ENCODE peak calls at places on chromosomes 5 and 9, in five cellular contexts. P is body of pancreas, I is cardiac muscle cell, G is GM23338, V is lower lobe of right lung. Q is an unnamed sample.

GRCh38 chr9:89791754-89792153 is 186.9 kb downstream of the GADD45G start:
- DNase-seq in P (no peak), I (no peak), G (no peak), V (peak), Q (no peak)

GRCh38 chr9:5872496-5872895 is 18.2 kb upstream of the MLANA start:
- DNase-seq in P (no peak), I (no peak), G (no peak), V (no peak), Q (no peak)

GRCh38 chr9:93155716-93156474 is 21.8 kb upstream of the NINJ1 start:
- DNase-seq in P (no peak), I (no peak), G (no peak), V (no peak), Q (no peak)

GRCh38 chr5:150601774-150602345 is 38.6 kb upstream of the SYNPO start:
- DNase-seq in P (no peak), I (no peak), G (no peak), V (peak), Q (no peak)

GRCh38 chr9:130198501-130199179 is 26.4 kb downstream of the NCS1 start:
- DNase-seq in P (peak), I (no peak), G (no peak), V (no peak), Q (no peak)

GRCh38 chr5:54344653-54345052 is 34.3 kb upstream of the ARL15 start:
- DNase-seq in P (peak), I (peak), G (no peak), V (no peak), Q (no peak)

GRCh38 chr9:136014928-136015633 is 53.9 kb upstream of the UBAC1 start:
- DNase-seq in P (peak), I (no peak), G (no peak), V (peak), Q (no peak)

GRCh38 chr5:56026863-56027300 is 32.1 kb upstream of the IL6ST start:
- DNase-seq in P (no peak), I (no peak), G (no peak), V (no peak), Q (no peak)

GRCh38 chr9:131968632-131969031 is 111.0 kb downstream of the MED27 start:
- DNase-seq in P (no peak), I (no peak), G (no peak), V (no peak), Q (no peak)

GRCh38 chr9:128182872-128183528 is 8.4 kb downstream of the CIZ1 start:
- DNase-seq in P (no peak), I (no peak), G (no peak), V (no peak), Q (no peak)

GRCh38 chr5:150809363-150809762 is 30.8 kb downstream of the SMIM3 start:
- DNase-seq in P (no peak), I (no peak), G (no peak), V (no peak), Q (no peak)

GRCh38 chr5:78269088-78269703 is 25.3 kb downstream of the AP3B1 start:
- DNase-seq in P (no peak), I (no peak), G (peak), V (no peak), Q (peak)

GRCh38 chr9:134379774-134380431 is 53.6 kb downstream of the RXRA start:
- DNase-seq in P (peak), I (no peak), G (no peak), V (no peak), Q (no peak)

GRCh38 chr5:135149956-135150723 is 116.1 kb upstream of the PITX1 start:
- DNase-seq in P (no peak), I (no peak), G (peak), V (no peak), Q (no peak)

DNA sequence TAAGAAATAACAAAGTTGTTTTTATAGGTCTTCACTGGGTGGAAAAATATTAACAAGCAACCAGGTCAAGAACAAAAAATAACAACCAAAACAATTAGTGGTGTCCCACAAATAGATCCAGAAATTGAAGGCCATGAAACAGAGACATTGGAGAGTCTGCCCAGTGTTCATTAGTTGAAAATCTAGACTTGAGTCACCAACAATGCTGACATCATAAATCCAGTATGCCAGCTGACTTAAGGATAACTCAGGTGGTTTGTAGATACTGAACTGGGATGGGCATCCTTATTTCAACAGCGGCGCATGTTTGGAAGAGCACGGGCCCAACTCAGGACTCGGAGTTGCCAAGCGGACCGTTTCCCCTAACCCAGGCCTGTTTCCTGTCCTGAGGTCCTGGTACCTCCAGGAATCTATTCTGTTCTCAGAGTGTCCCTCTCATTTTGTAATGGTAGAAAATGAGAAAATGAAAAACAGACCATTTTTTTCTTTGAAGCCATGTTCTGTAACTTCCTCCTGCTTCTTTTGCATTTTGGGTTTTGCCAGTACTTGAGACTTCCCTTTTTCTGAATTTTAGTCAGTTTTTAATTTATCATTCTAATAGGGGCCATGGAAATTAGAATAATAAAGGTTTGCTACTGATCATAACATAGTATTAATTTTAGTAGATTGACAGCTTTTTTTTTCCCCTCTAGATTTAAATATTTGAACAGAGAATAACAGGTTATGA is 80.5 kb upstream of the TNFAIP8 start:
- DNase-seq in P (no peak), I (no peak), G (no peak), V (no peak), Q (no peak)
- H3K27ac ChIP-seq in P (peak), I (no peak), G (no peak), V (peak), Q (peak)

GRCh38 chr9:16830806-16831205 is 39.7 kb downstream of the BNC2 start:
- DNase-seq in P (no peak), I (no peak), G (no peak), V (no peak), Q (no peak)

GRCh38 chr9:16825364-16825763 is 45.1 kb downstream of the BNC2 start:
- DNase-seq in P (no peak), I (no peak), G (no peak), V (no peak), Q (no peak)

GRCh38 chr9:16832101-16832500 is 38.4 kb downstream of the BNC2 start:
- DNase-seq in P (no peak), I (no peak), G (no peak), V (no peak), Q (no peak)

GRCh38 chr9:16825971-16826370 is 44.5 kb downstream of the BNC2 start:
- DNase-seq in P (no peak), I (no peak), G (no peak), V (no peak), Q (no peak)

GRCh38 chr9:16828335-16829281 is 41.9 kb downstream of the BNC2 start:
- DNase-seq in P (peak), I (peak), G (peak), V (no peak), Q (no peak)
- H3K4me3 ChIP-seq in P (no peak), I (no peak), G (peak), V (peak), Q (no peak)

GRCh38 chr9:72996684-72997314 is 43.9 kb upstream of the ALDH1A1 start:
- DNase-seq in P (no peak), I (no peak), G (no peak), V (no peak), Q (no peak)

GRCh38 chr9:72995131-72996024 is 42.5 kb upstream of the ALDH1A1 start:
- DNase-seq in P (no peak), I (no peak), G (no peak), V (no peak), Q (no peak)

GRCh38 chr9:72996106-72996505 is 43.3 kb upstream of the ALDH1A1 start:
- DNase-seq in P (no peak), I (no peak), G (no peak), V (no peak), Q (no peak)

GRCh38 chr9:72998363-72998762 is 45.5 kb upstream of the ALDH1A1 start:
- DNase-seq in P (no peak), I (no peak), G (no peak), V (no peak), Q (no peak)

DNA sequence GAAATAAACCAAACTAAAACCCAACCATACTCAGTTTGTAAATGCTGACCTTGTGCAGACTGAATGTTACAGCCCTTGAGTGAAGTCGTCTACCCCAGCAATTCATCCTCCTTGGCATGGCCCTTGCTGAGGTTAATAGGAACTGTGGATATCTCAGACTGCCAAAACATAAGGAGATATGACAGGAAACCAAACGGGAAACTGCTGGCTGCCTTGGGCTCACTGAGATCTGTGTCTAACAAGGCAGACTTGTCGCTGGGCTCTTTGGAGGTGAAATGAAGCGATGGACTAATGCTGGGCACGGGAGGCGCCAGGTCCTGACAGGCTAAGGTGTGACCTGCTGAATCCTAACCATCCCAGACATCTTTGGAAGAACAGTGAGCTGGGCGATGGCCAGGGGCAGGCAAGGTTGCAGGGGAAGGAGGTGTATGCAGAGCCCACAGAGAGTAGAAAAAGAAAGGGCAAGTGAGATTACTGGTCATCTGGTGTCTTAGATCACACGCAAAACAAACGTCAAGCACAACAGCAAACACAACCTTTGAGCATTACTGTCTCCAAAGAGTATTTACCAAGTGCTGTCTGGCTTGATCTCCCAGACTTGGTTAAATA is 44.6 kb upstream of the ALDH1A1 start:
- DNase-seq in P (peak), I (no peak), G (no peak), V (peak), Q (no peak)
- H3K27ac ChIP-seq in P (peak), I (no peak), G (no peak), V (no peak), Q (no peak)

DNA sequence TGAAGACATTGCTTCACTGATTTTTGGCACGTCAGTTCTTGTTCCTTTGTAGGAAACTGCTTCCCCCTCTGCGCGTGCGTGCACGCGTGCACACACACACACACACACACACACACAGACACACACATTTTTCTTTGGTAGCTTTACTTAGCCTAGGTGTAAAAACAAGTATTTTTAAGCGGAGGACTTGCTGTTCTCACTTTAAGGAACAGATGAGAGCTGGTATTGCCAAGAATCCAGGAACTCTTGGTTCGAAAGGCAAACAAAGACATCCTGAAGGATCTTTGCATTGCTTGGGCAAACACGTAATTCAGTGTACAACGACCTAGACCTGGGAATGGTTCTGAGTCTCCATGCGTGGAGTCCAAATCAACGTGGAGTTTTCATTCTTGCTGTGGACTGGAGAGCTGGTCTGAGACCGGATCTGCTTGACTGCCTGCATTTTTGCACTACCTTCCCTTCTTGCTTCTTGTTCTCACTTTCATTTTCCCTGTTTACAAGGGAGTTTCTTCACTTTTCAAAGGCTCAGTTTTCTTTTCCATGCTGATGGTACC is 8.2 kb downstream of the TMEM268 start:
- DNase-seq in P (no peak), I (no peak), G (no peak), V (peak), Q (no peak)
- H3K4me3 ChIP-seq in P (no peak), I (no peak), G (no peak), V (peak), Q (peak)

GRCh38 chr5:120072054-120072453 is 392.0 kb upstream of the PRR16 start:
- DNase-seq in P (no peak), I (no peak), G (no peak), V (no peak), Q (no peak)
- H3K27ac ChIP-seq in P (no peak), I (no peak), G (no peak), V (no peak), Q (no peak)

DNA sequence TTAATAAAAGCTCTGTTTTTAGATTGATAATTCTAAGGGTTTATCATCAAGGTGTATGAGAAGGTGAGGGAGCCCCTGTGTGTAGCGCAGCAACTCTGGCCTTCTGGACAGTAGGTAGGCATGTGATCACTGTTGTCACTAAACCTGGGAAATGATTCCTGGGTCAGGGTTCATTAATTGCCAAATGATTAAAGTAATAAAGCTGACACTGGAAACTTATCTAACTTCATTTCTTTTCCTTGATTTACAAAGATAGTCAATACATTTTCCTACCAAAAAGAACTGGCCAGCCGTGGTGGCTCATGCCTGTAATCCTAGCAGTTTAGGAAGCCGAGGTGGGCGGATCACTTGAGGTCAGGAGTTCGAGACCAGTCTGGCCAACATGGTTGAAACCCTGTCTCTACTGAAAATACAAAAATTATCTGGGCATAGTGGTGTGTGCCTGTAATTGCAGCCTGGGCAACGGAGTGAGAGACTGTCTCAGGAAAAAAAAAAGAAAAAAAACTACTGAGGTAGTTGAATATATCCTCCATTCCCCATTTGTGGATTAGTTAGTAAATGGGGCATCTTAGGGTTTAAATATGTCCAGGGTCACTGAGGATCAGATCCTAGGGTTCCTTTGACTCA is 2.4 kb downstream of the EHMT1 start:
- DNase-seq in P (no peak), I (no peak), G (peak), V (no peak), Q (no peak)
- H3K4me3 ChIP-seq in P (no peak), I (no peak), G (no peak), V (no peak), Q (no peak)

GRCh38 chr5:31963961-31964360 is 210.2 kb downstream of the GOLPH3 start:
- DNase-seq in P (no peak), I (no peak), G (no peak), V (no peak), Q (no peak)
- H3K27ac ChIP-seq in P (no peak), I (no peak), G (no peak), V (peak), Q (no peak)

GRCh38 chr9:137456061-137456863 is 2.9 kb downstream of the NSMF start:
- DNase-seq in P (no peak), I (no peak), G (no peak), V (peak), Q (no peak)

GRCh38 chr9:137455361-137455991 is 3.7 kb downstream of the NSMF start:
- DNase-seq in P (no peak), I (no peak), G (no peak), V (peak), Q (no peak)

GRCh38 chr9:137454145-137454505 is 5.0 kb downstream of the NSMF start:
- DNase-seq in P (peak), I (peak), G (peak), V (peak), Q (no peak)

GRCh38 chr9:137453643-137454081 is 5.5 kb downstream of the NSMF start:
- DNase-seq in P (peak), I (peak), G (peak), V (peak), Q (peak)

GRCh38 chr9:137454506-137455360 is 4.4 kb downstream of the NSMF start:
- DNase-seq in P (no peak), I (peak), G (peak), V (peak), Q (no peak)
- H3K4me3 ChIP-seq in P (no peak), I (no peak), G (peak), V (peak), Q (peak)

DNA sequence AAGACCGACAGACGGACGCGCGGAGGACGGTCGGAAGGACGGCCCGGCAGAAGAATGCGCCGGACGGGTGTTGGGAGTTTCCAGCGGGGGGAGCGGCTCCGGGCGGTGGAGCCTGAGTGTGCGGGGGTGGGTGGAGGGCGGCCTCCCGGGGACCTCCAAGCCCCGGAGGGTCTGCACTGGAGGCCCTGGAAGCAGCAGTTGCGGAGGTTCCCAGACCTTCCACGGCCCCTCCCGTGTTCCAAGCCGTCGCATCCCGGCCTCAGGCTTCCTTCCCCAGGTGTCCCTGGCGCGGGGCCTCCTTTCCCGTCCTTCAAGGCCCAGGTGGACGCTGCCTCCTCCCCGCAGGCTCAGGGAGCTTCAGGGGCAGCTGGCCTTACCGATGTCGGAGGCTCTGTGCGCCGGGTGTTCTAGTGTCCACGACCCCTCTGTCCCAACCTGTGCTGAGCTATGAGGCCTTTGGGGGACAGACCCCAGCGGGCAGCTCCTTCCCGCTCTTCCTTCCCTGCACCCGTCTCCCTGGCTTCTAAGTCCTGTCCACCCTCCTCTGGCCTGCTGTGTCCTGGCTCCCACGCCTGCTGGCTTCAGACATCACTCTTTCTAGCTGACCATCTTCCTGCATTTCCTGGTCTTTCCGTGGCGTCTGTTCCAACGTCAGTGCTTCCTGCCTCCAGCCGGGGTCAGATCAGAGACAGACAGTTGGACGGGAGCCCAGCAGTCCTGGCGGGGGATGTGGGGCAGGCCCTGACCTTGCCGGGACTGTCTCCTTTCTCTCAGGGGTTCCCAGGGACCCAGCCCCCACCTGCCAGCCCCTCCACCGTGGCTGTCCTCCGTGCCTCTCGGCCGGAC is 5.6 kb downstream of the NRARP start:
- DNase-seq in P (peak), I (no peak), G (no peak), V (no peak), Q (no peak)
- H3K27ac ChIP-seq in P (peak), I (no peak), G (no peak), V (peak), Q (no peak)

GRCh38 chr5:17279487-17279886 is 62.1 kb downstream of the BASP1 start:
- DNase-seq in P (no peak), I (no peak), G (no peak), V (no peak), Q (no peak)
- H3K4me3 ChIP-seq in P (no peak), I (no peak), G (no peak), V (no peak), Q (no peak)

Q was measured in naive thymus-derived CD4-positive, alpha-beta T cell.